ENCODE peak calls at places on chromosome 6, in six cellular contexts. L is adipocyte, N is prostate gland, T is RPMI8226, P is left cardiac atrium, S is NCI-H1694 treated with DMSO at 0.1 percent for 48 hours. A is an unnamed sample.

GRCh38 chr6:97850458-97851218 is 567.6 kb upstream of the MMS22L start:
- DNase-seq in P (no peak), S (no peak), N (no peak), T (no peak), L (peak), A (no peak)

GRCh38 chr6:46565531-46565930 is 74.3 kb upstream of the RCAN2 start:
- DNase-seq in L (no peak), N (no peak), S (no peak), T (no peak), P (no peak), A (no peak)

GRCh38 chr6:40791004-40791403 is 203.8 kb upstream of the LRFN2 start:
- DNase-seq in P (no peak), N (no peak), L (no peak), S (no peak), T (no peak), A (no peak)

GRCh38 chr6:150499882-150500312 is 99.8 kb upstream of the PLEKHG1 start:
- DNase-seq in S (no peak), P (no peak), N (no peak), L (no peak), T (no peak), A (no peak)

GRCh38 chr6:101392561-101393230 is 812 bp upstream of the GRIK2 start:
- DNase-seq in T (no peak), L (peak), N (no peak), S (no peak), P (no peak), A (no peak)

GRCh38 chr6:36427781-36428345 is 14.8 kb downstream of the PXT1 start:
- DNase-seq in N (no peak), L (peak), S (no peak), P (no peak), T (no peak), A (peak)

GRCh38 chr6:90536516-90536915 is 50.4 kb downstream of the MAP3K7 start:
- DNase-seq in T (no peak), N (no peak), L (no peak), P (no peak), S (no peak), A (no peak)

GRCh38 chr6:138563650-138564049 is 64.4 kb upstream of the NHSL1 start:
- DNase-seq in L (no peak), P (no peak), N (no peak), T (no peak), S (no peak), A (no peak)

GRCh38 chr6:30158475-30159025 is 2.5 kb downstream of the TRIM10 start:
- DNase-seq in N (no peak), S (no peak), T (no peak), P (no peak), L (no peak), A (no peak)

GRCh38 chr6:17867880-17868279 is 119.6 kb downstream of the KIF13A start:
- DNase-seq in N (no peak), L (peak), S (peak), P (no peak), T (peak), A (peak)

GRCh38 chr6:45651301-45651700 is 273.6 kb upstream of the SUPT3H start:
- DNase-seq in L (no peak), P (no peak), S (no peak), N (no peak), T (no peak), A (no peak)

GRCh38 chr6:158049055-158050028 is 67.7 kb downstream of the SYNJ2 start:
- DNase-seq in N (no peak), S (no peak), L (no peak), P (peak), T (no peak), A (no peak)

GRCh38 chr6:128118401-128118800 is 217.5 kb upstream of the THEMIS start:
- DNase-seq in L (peak), N (no peak), P (no peak), T (no peak), S (no peak), A (no peak)

GRCh38 chr6:10478187-10479040 is 42.7 kb upstream of the GCNT2 start:
- DNase-seq in N (no peak), T (peak), S (peak), L (peak), P (no peak), A (peak)

GRCh38 chr6:53335224-53335994 is 13.3 kb downstream of the ELOVL5 start:
- DNase-seq in S (no peak), N (no peak), L (no peak), T (peak), P (peak), A (no peak)